ENCODE peak calls at places on chromosomes 13 and 19, in four cellular contexts. M, V, C and X are unnamed samples.

GRCh38 chr19:40576585-40577451 is at the start of gene SHKBP1:
- DNase-seq in M (peak), V (peak), C (peak), X (peak)

GRCh38 chr13:99982741-99983400 is 1.3 kb downstream of the ZIC2 start:
- DNase-seq in M (no peak), V (no peak), C (peak), X (no peak)

GRCh38 chr19:6465006-6465405 is 935 bp downstream of the CRB3 start:
- DNase-seq in M (no peak), V (no peak), C (no peak), X (no peak)

GRCh38 chr19:13164370-13165090 is 14.3 kb downstream of the IER2 start:
- DNase-seq in M (peak), V (peak), C (peak), X (no peak)

GRCh38 chr13:113774177-113775107 is 15.4 kb downstream of the TMEM255B start:
- DNase-seq in M (no peak), V (peak), C (no peak), X (no peak)

GRCh38 chr19:6392219-6393073 is 518 bp downstream of the GTF2F1 start:
- DNase-seq in M (no peak), V (peak), C (no peak), X (no peak)

GRCh38 chr19:37829526-37829925 is 50.1 kb upstream of the ZNF573 start:
- DNase-seq in M (no peak), V (no peak), C (no peak), X (no peak)

GRCh38 chr19:2795827-2796658 is 10.7 kb downstream of the THOP1 start:
- DNase-seq in M (no peak), V (no peak), C (no peak), X (no peak)

GRCh38 chr19:3120611-3121231 is 15.1 kb upstream of the GNA15 start:
- DNase-seq in M (no peak), V (no peak), C (no peak), X (no peak)

GRCh38 chr13:109256866-109257760 is 529.3 kb downstream of the IRS2 start:
- DNase-seq in M (no peak), V (peak), C (no peak), X (peak)

GRCh38 chr13:109007946-109008345 is 378.5 kb downstream of the MYO16 start:
- DNase-seq in M (no peak), V (no peak), C (no peak), X (no peak)

GRCh38 chr19:36526581-36526980 is 1.5 kb downstream of the ZNF260 start:
- DNase-seq in M (no peak), V (peak), C (no peak), X (no peak)

GRCh38 chr19:14383898-14384669 is 2.8 kb downstream of the ADGRE5 start:
- DNase-seq in M (peak), V (peak), C (no peak), X (no peak)

GRCh38 chr19:51702103-51702753 is 9.1 kb downstream of the SPACA6 start:
- DNase-seq in M (peak), V (peak), C (peak), X (no peak)